ENCODE peak calls at places on chromosome 1, in eight cellular contexts. C is NCI-H345; V is H7; M is activated T-cell treated with anti-CD3 and anti-CD28 coated beads for 1 hour; N is activated CD4-positive, alpha-beta T cell treated with anti-CD3 and anti-CD28 coated beads, Interleukin-2, amount 50 U/mL, for 1 hour; R is Kasumi-1; B is M059J; E is mammary epithelial cell. Z is an unnamed sample.

GRCh38 chr1:112798293-112798692 is 83.2 kb upstream of the PPM1J start:
- DNase-seq in C (no peak), V (no peak), M (no peak), N (no peak), R (no peak), B (no peak), E (no peak), Z (no peak)

GRCh38 chr1:29201595-29202051 is 19.9 kb upstream of the SRSF4 start:
- DNase-seq in C (no peak), V (no peak), M (no peak), N (no peak), R (no peak), B (no peak), E (no peak), Z (no peak)

GRCh38 chr1:228288536-228289238 is 80.8 kb downstream of the OBSCN start:
- DNase-seq in C (no peak), V (no peak), M (no peak), N (no peak), R (no peak), B (no peak), E (no peak), Z (no peak)

GRCh38 chr1:59453297-59453970 is 156.5 kb downstream of the FGGY start:
- DNase-seq in C (no peak), V (no peak), M (no peak), N (no peak), R (peak; percentile 5), B (peak; percentile 53), E (peak; percentile 26), Z (no peak)

GRCh38 chr1:179229214-179230140 is at the start of gene ABL2:
- DNase-seq in C (peak; percentile 78), V (peak; percentile 94), M (peak; percentile 39), N (peak; percentile 46), R (peak; percentile 31), B (peak; percentile 47), E (no peak), Z (peak; percentile 42)

GRCh38 chr1:25771246-25772114 is 28.5 kb upstream of the SELENON start:
- DNase-seq in C (no peak), V (peak; percentile 87), M (peak; percentile 50), N (peak; percentile 47), R (peak; percentile 50), B (peak; percentile 73), E (no peak), Z (no peak)

GRCh38 chr1:225845633-225846259 is 35.8 kb downstream of the EPHX1 start:
- DNase-seq in C (peak; percentile 52), V (peak; percentile 97), M (peak; percentile 22), N (peak; percentile 42), R (peak; percentile 61), B (peak; percentile 76), E (peak; percentile 56), Z (no peak)

GRCh38 chr1:96308314-96308713 is 413.3 kb upstream of the PTBP2 start:
- DNase-seq in C (no peak), V (no peak), M (no peak), N (no peak), R (peak; percentile 61), B (no peak), E (no peak), Z (no peak)

GRCh38 chr1:203520315-203520714 is 26.4 kb downstream of the OPTC start:
- DNase-seq in C (no peak), V (no peak), M (no peak), N (no peak), R (no peak), B (peak; percentile 76), E (no peak), Z (no peak)

GRCh38 chr1:85109475-85109874 is 61.2 kb upstream of the MCOLN3 start:
- DNase-seq in C (peak; percentile 73), V (peak; percentile 79), M (peak; percentile 20), N (peak; percentile 26), R (peak; percentile 79), B (peak; percentile 63), E (peak; percentile 35), Z (no peak)

GRCh38 chr1:9909222-9910046 is 635 bp downstream of the CTNNBIP1 start:
- DNase-seq in C (peak; percentile 26), V (peak; percentile 63), M (peak; percentile 2), N (peak; percentile 16), R (peak; percentile 23), B (no peak), E (peak; percentile 65), Z (peak; percentile 11)

GRCh38 chr1:98034505-98034904 is 113.7 kb upstream of the DPYD start:
- DNase-seq in C (no peak), V (no peak), M (no peak), N (no peak), R (no peak), B (peak; percentile 80), E (peak; percentile 60), Z (no peak)

GRCh38 chr1:27379564-27380132 is 3.5 kb downstream of the CD164L2 start:
- DNase-seq in C (peak; percentile 48), V (no peak), M (no peak), N (no peak), R (no peak), B (no peak), E (no peak), Z (no peak)

GRCh38 chr1:74512516-74512915 is at the start of gene LRRC53:
- DNase-seq in C (no peak), V (no peak), M (no peak), N (no peak), R (no peak), B (no peak), E (no peak), Z (no peak)

GRCh38 chr1:44271646-44272045 is 58.4 kb downstream of the DMAP1 start:
- DNase-seq in C (no peak), V (no peak), M (no peak), N (no peak), R (no peak), B (no peak), E (no peak), Z (no peak)

GRCh38 chr1:100622037-100622436 is 84.1 kb downstream of the GPR88 start:
- DNase-seq in C (no peak), V (peak; percentile 8), M (no peak), N (no peak), R (no peak), B (peak; percentile 100), E (peak; percentile 99), Z (no peak)

GRCh38 chr1:212670882-212671281 is 28.8 kb downstream of the BATF3 start:
- DNase-seq in C (no peak), V (no peak), M (no peak), N (no peak), R (no peak), B (no peak), E (no peak), Z (no peak)

GRCh38 chr1:232038704-232039103 is 412.1 kb downstream of the DISC1 start:
- DNase-seq in C (peak; percentile 50), V (no peak), M (no peak), N (no peak), R (no peak), B (peak; percentile 22), E (no peak), Z (no peak)

GRCh38 chr1:203649551-203650011 is 22.9 kb downstream of the ATP2B4 start:
- DNase-seq in C (no peak), V (no peak), M (no peak), N (peak; percentile 34), R (no peak), B (peak; percentile 62), E (peak; percentile 78), Z (no peak)

GRCh38 chr1:167208624-167208976 is 12.1 kb upstream of the POU2F1 start:
- DNase-seq in C (no peak), V (no peak), M (no peak), N (no peak), R (no peak), B (no peak), E (no peak), Z (no peak)

GRCh38 chr1:19892129-19892528 is 9.9 kb downstream of the OTUD3 start:
- DNase-seq in C (no peak), V (no peak), M (no peak), N (no peak), R (no peak), B (no peak), E (peak; percentile 33), Z (no peak)

GRCh38 chr1:27643626-27644368 is 8.8 kb upstream of the FGR start:
- DNase-seq in C (no peak), V (peak; percentile 84), M (peak; percentile 59), N (peak; percentile 71), R (peak; percentile 79), B (peak; percentile 65), E (peak; percentile 46), Z (peak; percentile 67)

GRCh38 chr1:5565726-5566125 is 426.5 kb downstream of the NPHP4 start:
- DNase-seq in C (no peak), V (no peak), M (no peak), N (no peak), R (no peak), B (no peak), E (no peak), Z (no peak)

GRCh38 chr1:13701274-13701650 is 1.3 kb downstream of the PRDM2 start:
- DNase-seq in C (no peak), V (no peak), M (no peak), N (no peak), R (no peak), B (no peak), E (no peak), Z (no peak)

Z was measured in effector memory CD8-positive, alpha-beta T cell.